ENCODE peak calls at places on chromosomes 11 and 22, in seven cellular contexts. H, M, R, B, Q, O and T are unnamed samples.

GRCh38 chr11:96013459-96014213 is 89.7 kb upstream of the MTMR2 start:
- DNase-seq in Q (peak), B (no peak), H (no peak), R (no peak), M (no peak), O (peak), T (no peak)

GRCh38 chr11:69002101-69002742 is 10.8 kb downstream of the MRGPRF start:
- DNase-seq in O (no peak), B (no peak), Q (no peak), H (no peak), M (no peak), R (no peak), T (no peak)

GRCh38 chr11:102216433-102217163 is 100.7 kb upstream of the BIRC3 start:
- DNase-seq in H (no peak), R (no peak), B (no peak), O (no peak), M (no peak), Q (no peak), T (no peak)

GRCh38 chr11:121586727-121587126 is 134.0 kb upstream of the SORL1-AS1 start:
- DNase-seq in M (no peak), H (peak), Q (no peak), O (no peak), R (no peak), B (no peak), T (no peak)

GRCh38 chr11:44133335-44133946 is 38.0 kb downstream of the EXT2 start:
- DNase-seq in B (no peak), Q (peak), M (no peak), O (no peak), H (peak), R (no peak), T (no peak)

GRCh38 chr22:30753701-30754100 is 59.0 kb downstream of the OSBP2 start:
- DNase-seq in O (no peak), Q (no peak), R (no peak), B (no peak), H (no peak), M (no peak), T (no peak)

GRCh38 chr11:1925373-1926155 is 6.1 kb downstream of the TNNT3 start:
- DNase-seq in R (no peak), M (no peak), Q (no peak), O (no peak), H (no peak), B (no peak), T (no peak)

GRCh38 chr11:77003954-77004353 is 30.2 kb upstream of the B3GNT6 start:
- DNase-seq in H (no peak), Q (no peak), M (no peak), O (no peak), R (no peak), B (no peak), T (no peak)

GRCh38 chr11:94322501-94322900 is 18.1 kb downstream of the IZUMO1R start:
- DNase-seq in B (no peak), R (no peak), H (no peak), M (no peak), O (no peak), Q (no peak), T (no peak)

GRCh38 chr11:123480290-123480815 is 50.3 kb downstream of the GRAMD1B start:
- DNase-seq in R (no peak), Q (no peak), M (no peak), H (no peak), O (no peak), B (no peak), T (no peak)

GRCh38 chr11:24935059-24935458 is 438.2 kb downstream of the LUZP2 start:
- DNase-seq in O (no peak), M (no peak), B (no peak), R (no peak), Q (no peak), H (no peak), T (no peak)

GRCh38 chr11:115965754-115966504 is 461.7 kb upstream of the CADM1 start:
- DNase-seq in O (no peak), Q (no peak), R (no peak), B (no peak), M (peak), H (no peak), T (no peak)

GRCh38 chr11:8357891-8358566 is 94.4 kb upstream of the LMO1 start:
- DNase-seq in Q (no peak), B (no peak), O (no peak), H (no peak), M (no peak), R (no peak), T (no peak)

GRCh38 chr22:46667245-46667623 is 47.0 kb downstream of the GRAMD4 start:
- DNase-seq in Q (no peak), O (no peak), R (no peak), B (no peak), H (no peak), M (no peak), T (no peak)

GRCh38 chr22:39543095-39543494 is 10.5 kb upstream of the RPS19BP1 start:
- DNase-seq in H (no peak), B (no peak), O (no peak), R (no peak), M (no peak), Q (no peak), T (no peak)

GRCh38 chr22:48494256-48494967 is 1333.3 kb downstream of the BRD1 start:
- DNase-seq in H (no peak), Q (no peak), M (no peak), R (no peak), B (no peak), O (no peak), T (no peak)

GRCh38 chr11:94638902-94639373 is 71.8 kb downstream of the PIWIL4 start:
- DNase-seq in O (no peak), H (peak), Q (peak), M (no peak), B (peak), R (no peak), T (no peak)

GRCh38 chr11:65036931-65037330 is 4.1 kb upstream of the SAC3D1 start:
- DNase-seq in B (no peak), O (peak), Q (no peak), M (no peak), R (peak), H (no peak), T (no peak)

GRCh38 chr22:39462443-39463147 is 5.8 kb downstream of the MGAT3 start:
- DNase-seq in H (no peak), M (no peak), O (no peak), B (no peak), R (no peak), Q (no peak), T (no peak)

GRCh38 chr11:76604081-76604601 is 66.4 kb downstream of the LRRC32 start:
- DNase-seq in O (no peak), Q (no peak), B (no peak), M (no peak), H (no peak), R (no peak), T (no peak)

GRCh38 chr11:79054636-79055035 is 386.2 kb downstream of the TENM4 start:
- DNase-seq in O (no peak), M (peak), B (no peak), R (no peak), Q (no peak), H (no peak), T (no peak)

GRCh38 chr22:17891427-17892167 is 117.3 kb upstream of the BID start:
- DNase-seq in B (no peak), O (peak), R (no peak), Q (no peak), M (no peak), H (peak), T (no peak)

GRCh38 chr11:44094260-44094868 is 1.1 kb upstream of the EXT2 start:
- DNase-seq in O (peak), B (peak), Q (peak), H (peak), M (peak), R (peak), T (no peak)

GRCh38 chr11:15119826-15120225 is 5.1 kb downstream of the INSC start:
- DNase-seq in M (peak), B (no peak), R (no peak), Q (no peak), H (no peak), O (no peak), T (no peak)

GRCh38 chr11:44608654-44609027 is 43.2 kb downstream of the CD82 start:
- DNase-seq in R (no peak), H (no peak), Q (no peak), M (no peak), O (no peak), B (no peak), T (no peak)

GRCh38 chr22:47000256-47000655 is 237.8 kb downstream of the TBC1D22A start:
- DNase-seq in H (no peak), Q (no peak), B (no peak), O (no peak), M (no peak), R (no peak), T (no peak)

GRCh38 chr11:11501546-11502274 is 120.1 kb downstream of the GALNT18 start:
- DNase-seq in O (no peak), B (no peak), H (no peak), R (no peak), Q (no peak), M (no peak), T (no peak)

GRCh38 chr11:46363455-46363920 is 16.2 kb downstream of the DGKZ start:
- DNase-seq in H (no peak), O (no peak), B (no peak), M (peak), R (no peak), Q (no peak), T (no peak)

GRCh38 chr11:74466916-74467885 is at the start of gene KCNE3:
- DNase-seq in H (peak), B (no peak), M (no peak), R (peak), Q (no peak), O (no peak), T (no peak)

GRCh38 chr11:64879226-64879900 is 942 bp upstream of the EHD1 start:
- DNase-seq in H (no peak), M (no peak), R (no peak), Q (no peak), B (no peak), O (no peak), T (no peak)

GRCh38 chr22:31082606-31083376 is 1.7 kb downstream of the SMTN start:
- DNase-seq in Q (peak), H (peak), O (no peak), B (no peak), M (no peak), R (peak), T (no peak)

GRCh38 chr11:3010004-3010403 is 17.9 kb upstream of the NAP1L4 start:
- DNase-seq in M (no peak), H (no peak), B (peak), R (no peak), Q (no peak), O (no peak), T (no peak)

GRCh38 chr11:121706884-121707283 is 254.1 kb upstream of the SORL1-AS1 start:
- DNase-seq in M (no peak), Q (no peak), R (no peak), B (no peak), H (no peak), O (no peak), T (no peak)

GRCh38 chr11:12802418-12803085 is 128.3 kb downstream of the TEAD1 start:
- DNase-seq in O (no peak), M (peak), R (peak), H (peak), Q (peak), B (no peak), T (peak)

GRCh38 chr11:62153617-62154016 is 29.8 kb downstream of the INCENP start:
- DNase-seq in B (no peak), H (no peak), O (no peak), Q (no peak), M (no peak), R (no peak), T (no peak)